ENCODE peak calls at places on chromosomes 4 and X, in six cellular contexts. D, Y, G, K, W and M are unnamed samples.

GRCh38 chr4:7771056-7771455 is 168.6 kb downstream of the AFAP1 start:
- ATAC-seq in W (peak; percentile 84), K (no peak), D (peak; percentile 83), Y (no peak), G (peak; percentile 80), M (no peak)

GRCh38 chrX:152276277-152276676 is 137.9 kb upstream of the MAGEA10 start:
- ATAC-seq in Y (no peak), K (no peak), G (no peak), W (no peak), D (no peak), M (no peak)

GRCh38 chrX:32448320-32448719 is 763.0 kb downstream of the DMD start:
- ATAC-seq in K (peak; percentile 89), G (peak; percentile 74), W (peak; percentile 47), D (peak; percentile 86), Y (no peak), M (no peak)

GRCh38 chr4:7581477-7581876 is 146.7 kb upstream of the PSAPL1 start:
- ATAC-seq in D (no peak), Y (no peak), K (no peak), G (no peak), W (no peak), M (no peak)

GRCh38 chr4:921830-922331 is 10.2 kb downstream of the GAK start:
- ATAC-seq in Y (no peak), D (peak; percentile 83), G (peak; percentile 27), W (no peak), K (no peak), M (no peak)

GRCh38 chr4:79863333-79863732 is 209.7 kb downstream of the ANTXR2 start:
- ATAC-seq in Y (no peak), K (no peak), D (no peak), G (no peak), W (no peak), M (no peak)

GRCh38 chr4:7309636-7310035 is 117.3 kb downstream of the SORCS2 start:
- ATAC-seq in Y (no peak), G (no peak), W (no peak), K (no peak), D (no peak), M (no peak)

GRCh38 chrX:129690435-129690834 is 35.7 kb upstream of the APLN start:
- ATAC-seq in W (no peak), K (no peak), Y (no peak), G (no peak), D (no peak), M (no peak)

GRCh38 chr4:27094224-27094623 is 233.6 kb downstream of the STIM2 start:
- ATAC-seq in D (no peak), K (no peak), G (no peak), W (no peak), Y (peak; percentile 21), M (no peak)

GRCh38 chr4:123802082-123802658 is 405.6 kb downstream of the SPRY1 start:
- ATAC-seq in Y (no peak), D (no peak), W (no peak), G (no peak), K (no peak), M (no peak)

GRCh38 chrX:48684134-48684533 is 535 bp downstream of the WAS start:
- ATAC-seq in Y (no peak), D (no peak), K (no peak), G (peak; percentile 4), W (no peak), M (no peak)

GRCh38 chrX:149092179-149092578 is 412.9 kb downstream of the IDS start:
- ATAC-seq in G (no peak), Y (no peak), D (no peak), K (no peak), W (no peak), M (no peak)

GRCh38 chr4:163372035-163372434 is 28.3 kb downstream of the NPY5R start:
- ATAC-seq in W (no peak), Y (peak; percentile 43), D (no peak), K (no peak), G (no peak), M (no peak)

GRCh38 chr4:153335665-153336064 is 8.8 kb upstream of the MND1 start:
- ATAC-seq in Y (no peak), K (no peak), G (no peak), D (no peak), W (no peak), M (peak; percentile 56)

GRCh38 chrX:119602701-119603255 is 3.4 kb downstream of the NKRF start:
- ATAC-seq in D (no peak), K (no peak), W (no peak), Y (no peak), G (no peak), M (no peak)

GRCh38 chr4:150849016-150849415 is 166.1 kb downstream of the LRBA start:
- ATAC-seq in W (no peak), Y (no peak), K (no peak), D (peak; percentile 44), G (no peak), M (peak; percentile 62)

GRCh38 chr4:848307-848691 is 22.4 kb upstream of the CPLX1 start:
- ATAC-seq in D (no peak), K (no peak), Y (no peak), G (no peak), W (no peak), M (no peak)

GRCh38 chrX:28591542-28591941 is 4.3 kb downstream of the IL1RAPL1 start:
- ATAC-seq in K (no peak), G (no peak), D (no peak), Y (no peak), W (no peak), M (no peak)

GRCh38 chr4:107094332-107094731 is 58.2 kb upstream of the DKK2 start:
- ATAC-seq in W (peak; percentile 91), K (no peak), Y (no peak), G (no peak), D (peak; percentile 85), M (no peak)

GRCh38 chrX:54495814-54496516 is at the start of gene FGD1:
- ATAC-seq in G (peak; percentile 47), W (peak; percentile 31), D (peak; percentile 63), Y (peak; percentile 90), K (peak; percentile 95), M (peak; percentile 62)

GRCh38 chr4:159279084-159279483 is 176.2 kb downstream of the RAPGEF2 start:
- ATAC-seq in K (no peak), D (no peak), W (no peak), Y (no peak), G (no peak), M (peak; percentile 32)

GRCh38 chrX:65575024-65575423 is 40.4 kb upstream of the LAS1L start:
- ATAC-seq in W (no peak), K (no peak), G (no peak), D (no peak), Y (no peak), M (no peak)

GRCh38 chrX:73400136-73400748 is 46.6 kb upstream of the CDX4 start:
- ATAC-seq in W (no peak), G (no peak), K (peak; percentile 88), Y (no peak), D (no peak), M (no peak)

GRCh38 chrX:108025954-108026616 is 18.8 kb upstream of the VSIG1 start:
- ATAC-seq in G (no peak), K (no peak), D (peak; percentile 49), Y (no peak), W (peak; percentile 56), M (peak; percentile 60)

GRCh38 chr4:8540072-8540471 is 40.1 kb upstream of the GPR78 start:
- ATAC-seq in G (peak; percentile 49), W (no peak), K (no peak), Y (no peak), D (peak; percentile 88), M (no peak)

GRCh38 chr4:122712782-122713181 is 19.7 kb upstream of the BBS12 start:
- ATAC-seq in D (peak; percentile 20), G (no peak), Y (no peak), W (no peak), K (no peak), M (no peak)

GRCh38 chrX:42127563-42127962 is 204.2 kb upstream of the CASK start:
- ATAC-seq in G (peak; percentile 46), Y (no peak), K (no peak), W (no peak), D (peak; percentile 36), M (no peak)

GRCh38 chr4:7756561-7757355 is 182.9 kb downstream of the AFAP1 start:
- ATAC-seq in K (no peak), W (no peak), G (no peak), D (no peak), Y (no peak), M (no peak)

GRCh38 chrX:118324588-118324987 is 21.3 kb upstream of the WDR44 start:
- ATAC-seq in W (no peak), D (no peak), G (no peak), K (no peak), Y (no peak), M (no peak)

GRCh38 chrX:2701600-2701999 is 10.5 kb downstream of the CD99 start:
- ATAC-seq in G (no peak), K (no peak), W (no peak), D (no peak), Y (no peak), M (no peak)

GRCh38 chr4:140971077-140971792 is 162.0 kb downstream of the RNF150 start:
- ATAC-seq in W (no peak), K (no peak), D (no peak), G (no peak), Y (no peak), M (no peak)

GRCh38 chrX:134287356-134287755 is 50.4 kb downstream of the CCDC160 start:
- ATAC-seq in K (no peak), D (no peak), Y (no peak), G (no peak), W (no peak), M (no peak)

GRCh38 chr4:40927108-40927507 is 177.4 kb downstream of the NSUN7 start:
- ATAC-seq in D (peak; percentile 70), K (no peak), Y (no peak), G (no peak), W (no peak), M (no peak)

GRCh38 chrX:144293229-144293628 is 409.4 kb downstream of the UBE2NL start:
- ATAC-seq in D (no peak), W (no peak), G (no peak), Y (no peak), K (no peak), M (peak; percentile 59)

GRCh38 chr4:6268650-6269399 is 825 bp upstream of the WFS1 start:
- ATAC-seq in K (no peak), G (no peak), D (peak; percentile 4), W (peak; percentile 25), Y (no peak), M (no peak)

GRCh38 chrX:45515262-45516215 is 314.9 kb upstream of the DIPK2B start:
- ATAC-seq in G (no peak), W (no peak), Y (peak; percentile 89), K (peak; percentile 96), D (peak; percentile 99), M (peak; percentile 98)